ENCODE peak calls at places on chromosomes 7 and 10, in seven cellular contexts. Y is T-cell; Q is activated CD8-positive, alpha-beta T cell treated with anti-CD3 and anti-CD28 coated beads for 36 hours; H is DND-41; S is upper lobe of right lung; P is foreskin keratinocyte; W is aorta. R is an unnamed sample.

GRCh38 chr10:101671453-101671852 is 23.5 kb downstream of the FBXW4 start:
- ATAC-seq in H (no peak), W (no peak), P (no peak), Y (no peak), Q (no peak), S (no peak), R (peak; percentile 45)

GRCh38 chr7:31735991-31736982 is 49.3 kb downstream of the PPP1R17 start:
- ATAC-seq in H (peak; percentile 62), Y (no peak), Q (no peak), S (peak; percentile 93), W (peak; percentile 71), P (peak; percentile 80), R (no peak)

GRCh38 chr7:135160858-135161653 is 9.5 kb downstream of the CYREN start:
- ATAC-seq in S (peak; percentile 33), Q (no peak), Y (no peak), H (no peak), W (peak; percentile 28), P (no peak), R (no peak)

GRCh38 chr10:73075829-73076228 is 20.8 kb downstream of the P4HA1 start:
- ATAC-seq in S (no peak), Q (no peak), P (no peak), Y (no peak), W (no peak), H (no peak), R (no peak)

GRCh38 chr7:128888756-128889095 is 21.8 kb downstream of the KCP start:
- ATAC-seq in H (no peak), S (no peak), P (no peak), W (no peak), Q (no peak), Y (no peak), R (no peak)

GRCh38 chr10:93469454-93469853 is 12.7 kb downstream of the MYOF start:
- ATAC-seq in W (no peak), P (no peak), Q (no peak), H (no peak), Y (no peak), S (no peak), R (no peak)

GRCh38 chr10:113802997-113803396 is 50.9 kb downstream of the DCLRE1A start:
- ATAC-seq in P (no peak), W (no peak), S (peak; percentile 30), Q (no peak), H (no peak), Y (no peak), R (no peak)

GRCh38 chr7:130463553-130464434 is 23.0 kb upstream of the CEP41 start:
- ATAC-seq in Y (peak; percentile 58), Q (peak; percentile 30), H (no peak), S (no peak), P (no peak), W (no peak), R (no peak)

GRCh38 chr10:31426425-31426824 is 107.4 kb downstream of the ZEB1 start:
- ATAC-seq in S (peak; percentile 56), P (no peak), Q (no peak), H (no peak), Y (no peak), W (peak; percentile 56), R (no peak)

GRCh38 chr7:1073211-1073977 is 14.5 kb upstream of the GPER1 start:
- ATAC-seq in P (no peak), Y (no peak), H (no peak), S (peak; percentile 71), Q (no peak), W (no peak), R (no peak)

GRCh38 chr7:28922618-28923331 is 35.4 kb downstream of the TRIL start:
- ATAC-seq in Q (peak; percentile 58), W (peak; percentile 83), S (peak; percentile 70), H (peak; percentile 65), Y (peak; percentile 45), P (peak; percentile 35), R (peak; percentile 30)

GRCh38 chr10:123096452-123096851 is 39.3 kb upstream of the HMX3 start:
- ATAC-seq in H (no peak), S (no peak), W (no peak), Y (no peak), P (no peak), Q (no peak), R (no peak)

GRCh38 chr7:135386776-135387175 is 123.1 kb downstream of the CNOT4 start:
- ATAC-seq in H (no peak), S (no peak), W (no peak), P (no peak), Y (no peak), Q (no peak), R (no peak)